ENCODE peak calls at places on chromosomes 2 and 18, in four cellular contexts. X, R, P and O are unnamed samples. For H3K36me3, the result is how much of the 10 kb centered on the place peaks cover.

GRCh38 chr2:126664234-126664633 is 8.3 kb downstream of the GYPC start:
- DNase-seq in X (no peak), R (no peak), P (no peak), O (no peak)

GRCh38 chr2:84959494-84960156 is 11.3 kb upstream of the KCMF1 start:
- DNase-seq in X (no peak), R (no peak), P (peak), O (no peak)

GRCh38 chr2:50820176-50820575 is 211.8 kb downstream of the NRXN1 start:
- DNase-seq in X (no peak), R (no peak), P (no peak), O (no peak)

GRCh38 chr2:85537600-85538506 is 1.1 kb upstream of the MAT2A start:
- DNase-seq in X (peak), R (peak), P (peak), O (peak)

GRCh38 chr2:183010112-183010511 is 28.1 kb downstream of the NCKAP1 start:
- DNase-seq in X (no peak), R (peak), P (peak), O (no peak)

GRCh38 chr2:52445720-52446119 is 1321.9 kb upstream of the CHAC2 start:
- DNase-seq in X (no peak), R (no peak), P (no peak), O (no peak)

GRCh38 chr2:131123192-131123591 is 18.1 kb downstream of the PLEKHB2 start:
- DNase-seq in X (no peak), R (no peak), P (no peak), O (no peak)

GRCh38 chr2:224412064-224412921 is 10.4 kb upstream of the FAM124B start:
- DNase-seq in X (no peak), R (no peak), P (no peak), O (no peak)

GRCh38 chr2:2573658-2574293 is 242.7 kb upstream of the MYT1L start:
- DNase-seq in X (no peak), R (no peak), P (no peak), O (no peak)

GRCh38 chr18:1092228-1092627 is 187.6 kb downstream of the ADCYAP1 start:
- DNase-seq in X (no peak), R (no peak), P (peak), O (no peak)

GRCh38 chr2:180219471-180219870 is 212.4 kb upstream of the CWC22 start:
- DNase-seq in X (no peak), R (no peak), P (no peak), O (no peak)

GRCh38 chr18:12837747-12838146 is 46.3 kb downstream of the PTPN2 start:
- DNase-seq in X (no peak), R (no peak), P (no peak), O (no peak)
- H3K36me3 ChIP-seq in X (under half), R (under half), P (under half), O (under half)

DNA sequence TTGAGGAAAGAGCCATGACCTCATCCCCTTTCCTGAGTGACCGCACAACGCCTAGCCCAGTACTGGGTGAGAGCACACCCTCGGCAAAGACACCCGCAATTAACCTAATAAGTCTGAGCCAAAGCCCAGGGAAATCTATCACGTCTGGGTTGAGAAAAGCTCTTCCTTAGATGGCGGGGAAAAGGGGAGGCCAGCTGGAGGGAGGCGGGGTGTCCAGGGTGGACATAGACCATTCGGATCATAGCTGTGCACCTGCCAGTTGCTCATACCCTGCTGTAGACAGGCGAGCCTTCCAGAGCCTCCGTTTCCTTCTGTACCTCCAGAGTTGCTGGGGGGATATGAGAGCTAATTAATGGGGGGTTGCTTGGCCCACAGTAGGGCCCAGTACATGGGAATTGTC is 93.8 kb upstream of the MCFD2 start:
- DNase-seq in X (no peak), R (no peak), P (no peak), O (no peak)
- H3K36me3 ChIP-seq in X (under half), R (under half), P (under half), O (under half)

GRCh38 chr2:106096446-106097369 is 97.4 kb downstream of the UXS1 start:
- DNase-seq in X (no peak), R (no peak), P (no peak), O (no peak)
- H3K36me3 ChIP-seq in X (under half), R (under half), P (under half), O (half or more)

DNA sequence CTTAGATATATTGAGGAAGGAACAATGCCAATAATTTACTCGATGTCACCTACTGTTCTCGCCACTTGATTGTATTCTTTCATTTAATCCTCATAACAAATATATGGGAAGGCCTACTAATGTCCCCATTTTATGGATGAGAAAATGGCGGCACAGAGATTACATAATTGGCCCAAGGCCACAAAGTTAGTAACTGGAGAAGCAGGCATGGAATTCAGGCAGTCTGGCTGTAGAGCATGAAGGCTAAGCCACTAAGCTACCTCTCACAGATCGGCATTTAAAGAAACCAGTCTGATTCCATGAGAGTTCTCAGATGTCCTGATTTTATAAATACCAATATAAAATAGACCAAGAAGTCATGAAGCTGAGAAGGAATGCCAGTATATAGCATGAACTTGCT is 121.8 kb upstream of the EPAS1 start:
- DNase-seq in X (no peak), R (no peak), P (no peak), O (no peak)
- H3K36me3 ChIP-seq in X (under half), R (under half), P (under half), O (under half)

GRCh38 chr18:45957100-45957499 is 10.0 kb downstream of the EPG5 start:
- DNase-seq in X (no peak), R (no peak), P (no peak), O (no peak)
- H3K36me3 ChIP-seq in X (under half), R (under half), P (under half), O (under half)

GRCh38 chr2:232563580-232563979 is 13.1 kb downstream of the EIF4E2 start:
- DNase-seq in X (no peak), R (no peak), P (no peak), O (no peak)
- H3K36me3 ChIP-seq in X (under half), R (half or more), P (under half), O (half or more)